ENCODE peak calls at places on chromosomes 16 and 17, in four cellular contexts. N is K562, X is GM12878, A is HepG2. C is an unnamed sample.

GRCh38 chr17:1073241-1073962 is 76.5 kb downstream of the TIMM22 start:
- DNase-seq in N (no peak), X (no peak), A (no peak), C (no peak)

GRCh38 chr17:9913476-9913875 is 8.4 kb upstream of the RCVRN start:
- DNase-seq in N (no peak), A (no peak), X (no peak), C (no peak)

GRCh38 chr16:31441956-31442355 is 633 bp downstream of the ZNF843 start:
- DNase-seq in N (no peak), X (no peak), A (no peak), C (no peak)

GRCh38 chr16:10180771-10181163 is 1.5 kb downstream of the GRIN2A start:
- DNase-seq in X (no peak), A (peak), N (peak), C (peak)

GRCh38 chr17:59675231-59675630 is 32.0 kb downstream of the PTRH2 start:
- DNase-seq in A (no peak), X (no peak), N (no peak), C (no peak)

GRCh38 chr16:85800321-85800669 is 800 bp downstream of the COX4I1 start:
- DNase-seq in A (peak), N (no peak), X (no peak), C (no peak)

GRCh38 chr17:75501378-75502071 is 13.8 kb downstream of the CASKIN2 start:
- DNase-seq in X (no peak), A (no peak), N (no peak), C (no peak)

GRCh38 chr16:26765087-26765486 is 301.6 kb upstream of the C16orf82 start:
- DNase-seq in X (no peak), A (peak), N (peak), C (peak)

GRCh38 chr16:57981636-57982035 is 10.7 kb upstream of the CNGB1 start:
- DNase-seq in X (no peak), N (no peak), A (no peak), C (no peak)

GRCh38 chr16:57084257-57084770 is 8.1 kb upstream of the CPNE2 start:
- DNase-seq in N (peak), A (peak), X (peak), C (peak)

GRCh38 chr16:46743232-46743719 is 4.9 kb downstream of the MYLK3 start:
- DNase-seq in N (peak), X (no peak), A (peak), C (no peak)

GRCh38 chr17:40059729-40060475 is 2.9 kb upstream of the THRA start:
- DNase-seq in N (no peak), A (no peak), X (no peak), C (no peak)

GRCh38 chr17:10633738-10634379 is 23.2 kb downstream of the MYH3 start:
- DNase-seq in A (no peak), X (peak), N (no peak), C (no peak)

GRCh38 chr17:11618861-11619566 is 20.7 kb downstream of the DNAH9 start:
- DNase-seq in X (no peak), A (peak), N (no peak), C (no peak)

GRCh38 chr17:59149051-59149450 is 5.9 kb downstream of the SKA2 start:
- DNase-seq in A (no peak), N (no peak), X (no peak), C (no peak)

GRCh38 chr17:836154-836553 is 54.0 kb downstream of the MRM3 start:
- DNase-seq in A (no peak), N (no peak), X (no peak), C (no peak)

GRCh38 chr16:9901-10665 is 43.3 kb downstream of the POLR3K start:
- DNase-seq in X (no peak), A (no peak), N (no peak), C (peak)

GRCh38 chr17:71304498-71305158 is 816.2 kb upstream of the SOX9 start:
- DNase-seq in N (no peak), X (no peak), A (no peak), C (peak)

GRCh38 chr16:50841081-50841886 is 99.4 kb downstream of the CYLD start:
- DNase-seq in N (peak), X (no peak), A (no peak), C (peak)

GRCh38 chr17:39866013-39866730 is 1.8 kb upstream of the ZPBP2 start:
- DNase-seq in X (no peak), A (no peak), N (no peak), C (no peak)

GRCh38 chr17:79851461-79851817 is 12.2 kb upstream of the CBX4 start:
- DNase-seq in N (no peak), X (no peak), A (no peak), C (no peak)

GRCh38 chr16:50183316-50183715 is 30.2 kb downstream of the TENT4B start:
- DNase-seq in A (no peak), X (no peak), N (no peak), C (no peak)

GRCh38 chr16:56245197-56245596 is 53.9 kb downstream of the GNAO1 start:
- DNase-seq in N (no peak), A (no peak), X (no peak), C (no peak)

GRCh38 chr17:13030459-13031305 is 12.9 kb upstream of the ELAC2 start:
- DNase-seq in N (peak), X (no peak), A (peak), C (no peak)

GRCh38 chr16:81740163-81740562 is 38.9 kb upstream of the PLCG2 start:
- DNase-seq in N (peak), X (peak), A (peak), C (peak)
- TF ChIP-seq CREM in N (peak), X (peak), A (no peak), C (no peak)

GRCh38 chr16:88920618-88921602 is 54.5 kb upstream of the PABPN1L start:
- DNase-seq in X (no peak), A (no peak), N (peak), C (no peak)
- TF ChIP-seq CREM in X (no peak), A (no peak), N (no peak), C (no peak)

GRCh38 chr17:81556175-81556691 is 4.1 kb upstream of the FAAP100 start:
- DNase-seq in X (no peak), A (peak), N (no peak), C (no peak)
- TF ChIP-seq CREM in X (no peak), A (no peak), N (no peak), C (no peak)

DNA sequence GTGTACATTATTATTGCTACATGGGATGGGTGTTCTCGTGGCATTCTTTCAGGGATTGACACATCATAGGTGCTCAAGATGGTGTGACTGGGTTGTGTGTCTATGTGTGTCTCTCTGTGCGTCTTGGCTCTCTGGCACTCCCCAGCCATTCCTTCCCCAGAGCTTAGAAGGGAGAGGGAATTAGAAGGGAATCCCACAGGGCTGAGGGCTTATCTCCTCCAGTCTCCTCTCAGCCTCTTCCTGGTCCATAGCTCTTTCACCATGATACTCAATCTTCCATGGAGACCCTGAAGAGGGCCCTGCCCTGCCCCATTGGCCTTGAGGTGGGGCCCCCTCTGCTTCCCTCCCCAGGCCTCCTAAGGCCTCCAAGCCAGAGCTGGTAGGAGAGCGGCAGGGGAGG is 52.0 kb downstream of the MRM1 start:
- DNase-seq in X (no peak), N (no peak), A (no peak), C (no peak)
- TF ChIP-seq CREM in X (no peak), N (no peak), A (no peak), C (no peak)

GRCh38 chr17:81132197-81132540 is 33.1 kb upstream of the PVALEF start:
- DNase-seq in A (no peak), X (no peak), N (no peak), C (no peak)
- TF ChIP-seq CREM in A (no peak), X (no peak), N (no peak), C (no peak)

GRCh38 chr16:84686702-84687298 is 13.0 kb upstream of the USP10 start:
- DNase-seq in N (no peak), X (no peak), A (no peak), C (no peak)

GRCh38 chr16:84687715-84688114 is 12.1 kb upstream of the USP10 start:
- DNase-seq in N (no peak), X (peak), A (no peak), C (no peak)

GRCh38 chr16:84692451-84692850 is 7.3 kb upstream of the USP10 start:
- DNase-seq in X (no peak), N (no peak), A (peak), C (no peak)

GRCh38 chr16:84690088-84690819 is 9.5 kb upstream of the USP10 start:
- DNase-seq in A (no peak), X (no peak), N (no peak), C (no peak)

DNA sequence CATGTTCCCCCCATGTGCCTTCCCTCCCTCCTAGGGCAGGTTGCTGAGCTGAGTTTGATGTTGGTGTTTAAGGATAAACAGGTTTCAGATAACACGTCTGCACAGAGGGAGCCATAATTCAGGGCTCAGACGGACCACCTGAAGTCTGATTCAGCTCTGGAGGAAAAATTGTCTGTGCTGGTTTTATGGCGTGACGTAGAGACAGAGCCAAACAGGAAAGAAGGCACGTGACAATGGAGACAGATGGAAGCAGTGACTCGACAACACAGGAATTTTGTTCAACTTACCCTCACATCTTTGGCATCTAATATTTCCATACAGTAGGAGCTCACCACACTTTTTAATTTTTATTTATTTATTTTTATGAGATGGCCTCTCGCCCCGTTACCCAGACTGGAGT is 10.7 kb upstream of the USP10 start:
- DNase-seq in A (no peak), N (no peak), X (no peak), C (no peak)
- TF ChIP-seq CREM in A (no peak), N (no peak), X (no peak), C (no peak)

GRCh38 chr17:17324616-17325015 is 21.4 kb downstream of the NT5M start:
- DNase-seq in N (no peak), X (no peak), A (no peak), C (no peak)

GRCh38 chr17:17325816-17326215 is 22.6 kb downstream of the NT5M start:
- DNase-seq in A (no peak), X (no peak), N (no peak), C (no peak)

GRCh38 chr17:17326275-17326875 is 23.2 kb downstream of the NT5M start:
- DNase-seq in X (no peak), A (no peak), N (no peak), C (no peak)

GRCh38 chr17:17322516-17323510 is 19.6 kb downstream of the NT5M start:
- DNase-seq in A (no peak), N (no peak), X (no peak), C (no peak)

GRCh38 chr17:17325228-17325627 is 22.1 kb downstream of the NT5M start:
- DNase-seq in N (no peak), X (no peak), A (no peak), C (no peak)
- TF ChIP-seq CREM in N (no peak), X (no peak), A (no peak), C (no peak)

DNA sequence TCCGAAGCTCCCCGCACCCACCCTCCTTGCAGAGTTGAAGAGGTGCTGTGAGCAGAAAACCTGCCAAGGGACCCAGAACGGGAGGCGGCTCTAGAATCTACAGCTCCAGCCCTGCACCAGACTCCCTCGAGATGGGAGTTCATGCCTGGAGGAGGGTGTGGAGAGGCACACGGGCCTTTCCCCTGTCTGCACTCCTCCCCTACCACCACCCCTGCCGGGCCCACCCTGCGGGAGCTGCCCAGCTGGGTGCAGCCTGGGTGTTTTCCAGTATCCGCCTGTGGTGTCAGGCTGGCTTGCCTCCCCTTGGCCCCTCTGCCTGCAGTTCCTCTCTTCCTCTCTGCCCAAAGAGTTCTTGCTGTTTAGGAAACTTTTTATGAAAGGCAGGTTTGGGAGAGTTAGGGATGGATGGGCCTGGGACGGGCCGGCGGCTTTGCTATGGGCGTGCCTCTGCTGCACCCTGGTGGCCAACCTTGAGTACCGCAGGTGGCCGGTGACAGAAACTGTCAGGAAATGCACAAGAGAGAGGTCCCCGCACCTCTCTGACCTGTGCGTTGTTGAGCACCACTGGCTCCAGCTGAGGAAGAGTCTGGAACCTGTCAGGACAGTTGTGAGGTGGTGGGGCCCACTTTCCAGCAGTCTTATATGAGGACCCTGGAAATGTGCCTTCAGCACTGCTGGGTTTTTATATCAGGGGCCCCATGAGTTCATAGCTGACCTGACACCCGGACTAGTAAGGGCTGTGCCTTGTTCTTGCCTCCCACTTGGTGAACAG is 354.1 kb downstream of the SEC14L1 start:
- DNase-seq in A (peak), X (no peak), N (peak), C (peak)
- TF ChIP-seq CREM in A (no peak), X (no peak), N (no peak), C (no peak)

DNA sequence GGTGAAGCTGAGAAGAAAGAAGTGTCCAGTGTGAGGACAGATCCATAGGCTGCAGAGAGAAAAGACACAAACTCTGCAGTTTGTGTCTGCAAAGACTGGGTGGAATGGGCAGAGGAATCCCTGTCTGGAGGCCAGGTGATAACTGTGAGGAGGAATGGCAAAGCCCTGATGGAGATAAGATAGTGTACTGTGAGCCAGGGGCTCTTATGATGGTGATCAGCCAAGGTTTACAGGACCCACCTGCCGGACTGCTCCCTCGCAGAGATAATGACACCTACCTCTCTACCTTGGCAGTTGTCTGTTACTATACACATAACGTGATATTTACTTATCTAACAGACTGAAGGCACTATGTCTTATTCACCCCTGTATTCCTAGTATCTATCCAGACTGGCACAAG is 92.6 kb upstream of the ASIC2 start:
- DNase-seq in X (no peak), A (no peak), N (no peak), C (no peak)
- TF ChIP-seq CREM in X (no peak), A (no peak), N (no peak), C (no peak)

GRCh38 chr17:37239690-37240344 is 136.0 kb upstream of the C17orf78 start:
- DNase-seq in A (peak), X (no peak), N (no peak), C (no peak)

GRCh38 chr17:37230633-37231032 is 145.2 kb upstream of the C17orf78 start:
- DNase-seq in X (no peak), A (no peak), N (no peak), C (no peak)

GRCh38 chr17:37233001-37233400 is 142.8 kb upstream of the C17orf78 start:
- DNase-seq in N (no peak), X (no peak), A (no peak), C (no peak)

GRCh38 chr17:37231882-37232281 is 143.9 kb upstream of the C17orf78 start:
- DNase-seq in A (no peak), N (no peak), X (no peak), C (no peak)

GRCh38 chr17:37234106-37234505 is 141.7 kb upstream of the C17orf78 start:
- DNase-seq in X (no peak), A (no peak), N (no peak), C (no peak)
- TF ChIP-seq CREM in X (no peak), A (no peak), N (no peak), C (no peak)